ENCODE peak calls at places on chromosomes 12 and 14, in seven cellular contexts. U is SK-N-SH, Q is H1, N is K562, H is HCT116, O is GM12878, T is HepG2. Z is an unnamed sample.

GRCh38 chr12:60451457-60451856 is 855.6 kb downstream of the SLC16A7 start:
- DNase-seq in U (no peak), Q (no peak), N (no peak), H (no peak), O (no peak), T (peak), Z (no peak)

GRCh38 chr12:93622485-93622884 is 50.0 kb downstream of the SOCS2 start:
- DNase-seq in U (no peak), Q (no peak), N (no peak), H (no peak), O (no peak), T (no peak), Z (no peak)

GRCh38 chr14:46054526-46054925 is 597.1 kb downstream of the RPL10L start:
- DNase-seq in U (no peak), Q (no peak), N (no peak), H (no peak), O (no peak), T (no peak), Z (no peak)

GRCh38 chr12:102022286-102022685 is 39.5 kb downstream of the WASHC3 start:
- DNase-seq in U (no peak), Q (no peak), N (no peak), H (no peak), O (no peak), T (no peak), Z (no peak)

GRCh38 chr14:64879635-64880381 is at the start of gene SPTB:
- DNase-seq in U (peak), Q (peak), N (peak), H (no peak), O (no peak), T (no peak), Z (peak)

GRCh38 chr14:39488600-39488999 is 56.4 kb upstream of the FBXO33 start:
- DNase-seq in U (no peak), Q (peak), N (no peak), H (no peak), O (no peak), T (no peak), Z (no peak)

GRCh38 chr14:22781606-22782000 is 15.1 kb downstream of the OXA1L start:
- DNase-seq in U (no peak), Q (no peak), N (no peak), H (no peak), O (no peak), T (no peak), Z (no peak)

GRCh38 chr14:74134484-74134883 is 49.7 kb downstream of the LIN52 start:
- DNase-seq in U (no peak), Q (no peak), N (no peak), H (no peak), O (no peak), T (no peak), Z (no peak)

GRCh38 chr12:18429366-18429765 is 168.0 kb downstream of the PIK3C2G start:
- DNase-seq in U (no peak), Q (no peak), N (no peak), H (no peak), O (no peak), T (no peak), Z (no peak)

GRCh38 chr12:3598896-3599295 is 107.9 kb downstream of the PRMT8 start:
- DNase-seq in U (no peak), Q (no peak), N (no peak), H (no peak), O (no peak), T (no peak), Z (no peak)

GRCh38 chr12:96294831-96295230 is 100.7 kb downstream of the ELK3 start:
- DNase-seq in U (no peak), Q (no peak), N (no peak), H (no peak), O (no peak), T (no peak), Z (no peak)

GRCh38 chr12:3218150-3218845 is 141.1 kb downstream of the TSPAN9 start:
- DNase-seq in U (peak), Q (no peak), N (no peak), H (no peak), O (no peak), T (no peak), Z (no peak)

GRCh38 chr14:53333809-53334208 is 180.7 kb upstream of the DDHD1 start:
- DNase-seq in U (no peak), Q (no peak), N (no peak), H (no peak), O (no peak), T (no peak), Z (no peak)

GRCh38 chr14:68891851-68892660 is 87.0 kb downstream of the ACTN1 start:
- DNase-seq in U (no peak), Q (no peak), N (no peak), H (no peak), O (no peak), T (no peak), Z (no peak)

GRCh38 chr12:65891987-65892481 is 67.8 kb downstream of the HMGA2 start:
- DNase-seq in U (no peak), Q (no peak), N (no peak), H (peak), O (no peak), T (no peak), Z (peak)

GRCh38 chr14:69675877-69676416 is 64.6 kb downstream of the SUSD6 start:
- DNase-seq in U (no peak), Q (no peak), N (no peak), H (no peak), O (peak), T (no peak), Z (no peak)

DNA sequence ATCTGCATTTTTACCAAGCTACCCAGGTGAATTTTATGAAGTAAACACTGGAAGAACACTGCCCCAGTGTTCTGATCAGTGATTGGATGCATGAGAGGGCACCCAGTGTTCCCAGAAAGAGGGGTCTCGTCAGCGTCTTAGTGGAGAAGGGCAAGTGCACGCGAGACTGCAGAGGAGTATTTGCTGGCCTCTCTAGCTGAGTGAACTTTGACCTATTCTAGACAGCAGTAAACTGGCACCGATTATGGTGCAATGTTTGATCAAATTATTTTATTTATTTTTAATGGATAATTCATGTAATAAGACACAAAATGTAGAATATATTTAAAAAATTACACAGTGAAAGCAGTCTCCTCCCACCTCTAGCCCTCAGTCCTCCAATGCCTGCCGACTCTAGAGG is 5.3 kb upstream of the GALNT8 start:
- DNase-seq in U (no peak), Q (no peak), N (no peak), H (no peak), O (no peak), T (no peak), Z (no peak)
- TF ChIP-seq JUND in U (no peak), Q (no peak), N (no peak), H (no peak), O (no peak), T (no peak), Z (no peak)

DNA sequence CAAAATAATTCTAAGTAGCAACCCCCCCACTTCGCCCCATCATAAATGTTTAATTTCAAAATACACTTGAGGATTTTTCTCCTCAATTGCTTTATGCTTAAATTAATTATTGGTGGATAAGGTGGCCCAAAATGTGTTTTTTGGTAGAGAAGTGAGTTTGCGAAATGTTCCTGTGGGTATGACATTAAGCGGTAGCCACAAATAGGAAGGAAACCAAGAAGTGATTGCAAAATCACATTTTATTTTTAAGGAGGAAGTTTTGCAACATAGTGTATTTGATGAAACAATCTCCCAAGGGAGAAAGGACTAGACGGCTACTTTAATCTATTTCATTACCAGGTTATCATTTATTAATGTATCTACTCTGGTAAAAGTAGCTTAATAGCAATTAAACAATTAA is 25.5 kb downstream of the SLC25A3 start:
- DNase-seq in U (no peak), Q (no peak), N (no peak), H (no peak), O (no peak), T (no peak), Z (no peak)
- TF ChIP-seq JUND in U (no peak), Q (no peak), N (no peak), H (no peak), O (no peak), T (no peak), Z (no peak)

GRCh38 chr12:132641811-132642650 is 23.5 kb downstream of the P2RX2 start:
- DNase-seq in U (no peak), Q (no peak), N (no peak), H (no peak), O (no peak), T (no peak), Z (no peak)
- TF ChIP-seq JUND in U (no peak), Q (no peak), N (no peak), H (no peak), O (no peak), T (no peak), Z (no peak)

GRCh38 chr12:113278141-113278540 is 56.8 kb downstream of the SLC8B1 start:
- DNase-seq in U (no peak), Q (no peak), N (no peak), H (no peak), O (no peak), T (no peak), Z (no peak)

GRCh38 chr12:113276306-113276705 is 55.0 kb downstream of the TPCN1 start:
- DNase-seq in U (no peak), Q (no peak), N (no peak), H (no peak), O (no peak), T (no peak), Z (no peak)

GRCh38 chr12:113278631-113279030 is 56.3 kb downstream of the SLC8B1 start:
- DNase-seq in U (no peak), Q (no peak), N (no peak), H (no peak), O (no peak), T (no peak), Z (no peak)

GRCh38 chr12:113276946-113277500 is 55.8 kb downstream of the TPCN1 start:
- DNase-seq in U (no peak), Q (no peak), N (no peak), H (no peak), O (no peak), T (no peak), Z (no peak)

GRCh38 chr12:113277511-113277910 is 56.2 kb downstream of the TPCN1 start:
- DNase-seq in U (no peak), Q (no peak), N (no peak), H (no peak), O (no peak), T (no peak), Z (no peak)
- TF ChIP-seq JUND in U (no peak), Q (no peak), N (no peak), H (no peak), O (no peak), T (no peak), Z (no peak)

DNA sequence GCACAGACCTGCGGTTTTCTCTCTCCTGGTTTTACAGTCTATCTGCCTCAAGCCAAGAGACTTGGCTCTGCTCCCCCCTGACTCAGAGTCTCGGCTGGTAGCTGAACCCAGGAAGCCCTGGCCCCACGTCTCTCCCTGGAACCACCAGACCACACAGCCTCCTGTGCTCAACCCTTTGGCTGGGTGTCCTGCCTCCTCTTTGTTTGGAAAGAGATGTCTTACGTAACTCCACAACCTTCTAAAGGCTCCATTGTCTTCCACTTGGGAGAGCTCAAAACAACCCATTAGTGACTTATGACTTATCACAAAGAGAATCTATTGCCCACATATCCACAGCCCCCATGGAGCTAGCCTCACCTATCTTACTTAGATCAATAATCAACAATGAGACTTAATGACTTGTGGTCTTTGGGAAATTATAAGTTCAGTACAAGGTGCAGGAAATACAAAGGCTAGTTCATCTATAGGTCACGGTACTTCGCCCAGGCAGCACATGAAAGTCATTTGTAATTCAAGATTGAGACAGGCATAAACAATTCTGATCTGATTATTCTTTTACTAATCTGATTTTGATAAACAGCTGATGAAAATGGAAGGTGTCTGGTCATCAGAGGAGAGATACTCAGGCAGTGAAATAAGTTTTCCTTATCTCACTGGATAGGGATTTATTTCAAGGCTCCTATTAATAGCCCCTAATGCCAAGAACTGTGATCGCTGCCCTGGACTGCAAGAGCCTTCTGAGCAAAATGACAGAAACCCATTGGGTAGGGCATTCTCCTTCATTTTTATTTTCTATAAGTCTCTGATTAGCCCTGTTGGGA is 44.3 kb downstream of the SSPN start:
- DNase-seq in U (no peak), Q (no peak), N (no peak), H (peak), O (no peak), T (peak), Z (no peak)
- TF ChIP-seq JUND in U (no peak), Q (no peak), N (no peak), H (no peak), O (no peak), T (no peak), Z (no peak)

GRCh38 chr12:8156845-8157244 is at the start of gene ZNF705A:
- DNase-seq in U (no peak), Q (no peak), N (peak), H (no peak), O (no peak), T (peak), Z (no peak)
- TF ChIP-seq JUND in U (peak), Q (no peak), N (no peak), H (no peak), O (no peak), T (no peak), Z (no peak)

DNA sequence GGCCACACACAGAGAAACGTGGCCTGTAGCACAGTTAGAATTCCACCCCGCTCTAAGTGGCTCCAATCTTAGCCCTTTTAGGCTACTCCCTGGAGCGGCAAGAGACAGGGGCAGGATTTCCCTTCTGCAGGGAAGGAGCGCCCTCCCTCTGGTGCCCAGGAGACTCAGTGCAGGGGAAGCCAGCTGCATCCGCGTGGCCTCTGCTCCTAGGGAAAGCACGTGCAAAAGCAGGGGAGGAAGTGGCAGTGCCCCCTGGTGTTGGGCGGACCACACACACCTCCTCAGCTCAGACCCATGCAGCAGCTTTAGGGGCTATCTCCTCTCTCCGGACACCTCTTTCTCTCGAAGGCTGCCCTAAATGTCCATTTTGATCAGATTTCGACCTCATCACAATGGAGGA is 50.0 kb downstream of the SPRING1 start:
- DNase-seq in U (peak), Q (peak), N (peak), H (peak), O (no peak), T (peak), Z (no peak)
- TF ChIP-seq JUND in U (no peak), Q (no peak), N (no peak), H (no peak), O (no peak), T (no peak), Z (no peak)

DNA sequence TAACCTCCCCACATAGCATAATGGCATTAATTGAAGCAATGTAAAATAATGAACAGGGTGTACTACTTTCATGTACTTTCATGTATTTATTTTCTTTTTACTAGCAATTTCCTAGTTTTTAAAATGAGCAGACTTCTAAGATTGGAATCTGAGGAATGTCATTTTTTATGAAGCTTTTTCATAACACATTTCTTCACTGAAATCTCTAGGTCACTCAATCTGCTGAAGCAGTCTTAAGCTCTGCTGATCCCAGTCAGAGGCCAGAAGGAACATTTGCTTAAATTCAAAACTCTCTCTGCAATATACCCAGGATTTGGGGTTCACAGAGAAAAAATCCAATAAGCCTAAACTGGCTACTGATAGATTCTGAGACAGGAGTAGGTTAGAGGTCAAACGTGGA is 73.6 kb upstream of the CNTN1 start:
- DNase-seq in U (no peak), Q (no peak), N (no peak), H (no peak), O (no peak), T (no peak), Z (no peak)
- TF ChIP-seq JUND in U (no peak), Q (no peak), N (no peak), H (no peak), O (no peak), T (no peak), Z (no peak)

GRCh38 chr12:48927261-48927660 is 2.0 kb upstream of the FKBP11 start:
- DNase-seq in U (no peak), Q (no peak), N (no peak), H (no peak), O (no peak), T (no peak), Z (no peak)
- TF ChIP-seq JUND in U (no peak), Q (no peak), N (no peak), H (no peak), O (no peak), T (no peak), Z (no peak)

DNA sequence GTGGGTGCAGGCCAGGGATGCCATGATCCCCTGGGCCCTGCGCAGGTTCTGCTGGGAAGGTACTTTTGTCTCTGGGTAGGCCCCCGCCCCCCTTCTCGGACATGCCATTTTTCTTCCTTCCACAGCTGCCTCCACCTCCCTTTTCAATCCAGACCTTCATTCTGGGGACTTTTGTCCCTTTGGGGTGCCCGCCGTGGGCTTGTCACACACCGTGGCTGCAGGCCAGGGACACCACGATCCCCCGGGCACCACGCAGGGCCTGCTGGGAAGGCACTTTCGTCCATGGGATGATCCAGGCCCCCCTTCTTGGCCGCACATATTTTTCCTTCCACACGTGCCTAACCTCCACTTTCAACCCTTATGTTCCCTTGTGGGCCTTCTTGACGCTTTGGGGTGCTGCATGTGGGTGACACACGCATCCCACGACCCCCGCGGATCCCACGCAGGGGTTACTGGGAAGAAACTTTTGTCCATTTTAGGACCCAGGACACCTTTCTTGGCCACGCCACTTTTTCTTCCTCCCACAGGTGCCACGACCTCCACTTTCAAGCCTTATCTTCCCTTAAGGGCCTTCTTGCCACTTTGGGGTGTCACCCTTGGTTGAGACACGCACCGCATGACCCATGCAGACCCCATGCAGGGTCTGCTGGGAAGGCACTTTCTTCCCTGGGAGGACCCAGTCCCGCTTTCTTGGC is 272.5 kb downstream of the ALG10 start:
- DNase-seq in U (no peak), Q (no peak), N (no peak), H (no peak), O (no peak), T (no peak), Z (no peak)
- TF ChIP-seq JUND in U (no peak), Q (no peak), N (no peak), H (no peak), O (no peak), T (no peak), Z (no peak)